ENCODE peak calls at places on chromosomes 11 and 22, in five cellular contexts. One of them, this sample, is unnamed.

GRCh38 chr11:19555266-19555665 is 157.4 kb upstream of the NAV2 start:
- DNase-seq in uterus: no peak
- DNase-seq in fibroblast of lung: no peak
- DNase-seq in brain microvascular endothelial cell: no peak
- DNase-seq in foreskin fibroblast: no peak
- DNase-seq in this sample: no peak

GRCh38 chr22:27876684-27877083 is 42.4 kb downstream of the PITPNB start:
- DNase-seq in fibroblast of lung: no peak
- DNase-seq in uterus: no peak
- DNase-seq in brain microvascular endothelial cell: peak; percentile 51
- DNase-seq in foreskin fibroblast: no peak
- DNase-seq in this sample: peak; percentile 82

GRCh38 chr11:64242920-64243854 is 2.3 kb downstream of the FKBP2 start:
- DNase-seq in uterus: no peak
- DNase-seq in brain microvascular endothelial cell: no peak
- DNase-seq in foreskin fibroblast: no peak
- DNase-seq in fibroblast of lung: no peak
- DNase-seq in this sample: no peak

GRCh38 chr11:65491614-65492386 is 7.0 kb upstream of the MALAT1 start:
- DNase-seq in foreskin fibroblast: peak; percentile 94
- DNase-seq in fibroblast of lung: peak; percentile 94
- DNase-seq in uterus: no peak
- DNase-seq in brain microvascular endothelial cell: peak; percentile 93
- DNase-seq in this sample: peak; percentile 87

GRCh38 chr11:133984828-133985227 is 28.1 kb upstream of the IGSF9B start:
- DNase-seq in uterus: no peak
- DNase-seq in brain microvascular endothelial cell: no peak
- DNase-seq in foreskin fibroblast: no peak
- DNase-seq in fibroblast of lung: no peak
- DNase-seq in this sample: no peak

GRCh38 chr11:64858467-64859401 is 14.3 kb upstream of the CDC42BPG start:
- DNase-seq in fibroblast of lung: no peak
- DNase-seq in foreskin fibroblast: no peak
- DNase-seq in brain microvascular endothelial cell: no peak
- DNase-seq in uterus: no peak
- DNase-seq in this sample: no peak

GRCh38 chr11:101254037-101254436 is 124.4 kb upstream of the PGR start:
- DNase-seq in foreskin fibroblast: no peak
- DNase-seq in uterus: no peak
- DNase-seq in brain microvascular endothelial cell: no peak
- DNase-seq in fibroblast of lung: no peak
- DNase-seq in this sample: no peak

GRCh38 chr11:80855975-80856524 is 1415.2 kb upstream of the TENM4 start:
- DNase-seq in foreskin fibroblast: peak; percentile 21
- DNase-seq in fibroblast of lung: peak; percentile 82
- DNase-seq in brain microvascular endothelial cell: peak; percentile 38
- DNase-seq in uterus: no peak
- DNase-seq in this sample: peak; percentile 69

GRCh38 chr11:64568584-64569140 is 22.4 kb upstream of the SLC22A12 start:
- DNase-seq in fibroblast of lung: no peak
- DNase-seq in foreskin fibroblast: no peak
- DNase-seq in uterus: no peak
- DNase-seq in brain microvascular endothelial cell: no peak
- DNase-seq in this sample: no peak

GRCh38 chr22:30922151-30922611 is 46.4 kb downstream of the MORC2 start:
- DNase-seq in brain microvascular endothelial cell: peak; percentile 11
- DNase-seq in foreskin fibroblast: peak; percentile 81
- DNase-seq in uterus: peak; percentile 65
- DNase-seq in fibroblast of lung: peak; percentile 69
- DNase-seq in this sample: peak; percentile 45

GRCh38 chr11:122115520-122116343 is at the start of gene BLID:
- DNase-seq in foreskin fibroblast: peak; percentile 66
- DNase-seq in fibroblast of lung: peak; percentile 44
- DNase-seq in uterus: peak; percentile 52
- DNase-seq in brain microvascular endothelial cell: peak; percentile 60
- DNase-seq in this sample: peak; percentile 77

GRCh38 chr11:2868604-2869526 is 16.7 kb downstream of the CDKN1C start:
- DNase-seq in uterus: no peak
- DNase-seq in foreskin fibroblast: no peak
- DNase-seq in brain microvascular endothelial cell: no peak
- DNase-seq in fibroblast of lung: no peak
- DNase-seq in this sample: no peak

GRCh38 chr11:116226731-116227130 is 546.1 kb downstream of the BUD13 start:
- DNase-seq in brain microvascular endothelial cell: no peak
- DNase-seq in foreskin fibroblast: no peak
- DNase-seq in fibroblast of lung: no peak
- DNase-seq in uterus: no peak
- DNase-seq in this sample: no peak

GRCh38 chr11:62543680-62544444 is 2.7 kb downstream of the AHNAK start:
- DNase-seq in brain microvascular endothelial cell: no peak
- DNase-seq in fibroblast of lung: no peak
- DNase-seq in uterus: no peak
- DNase-seq in foreskin fibroblast: peak; percentile 48
- DNase-seq in this sample: no peak

GRCh38 chr11:62546244-62546936 is at the start of gene AHNAK:
- DNase-seq in brain microvascular endothelial cell: no peak
- DNase-seq in fibroblast of lung: peak; percentile 62
- DNase-seq in uterus: peak; percentile 84
- DNase-seq in foreskin fibroblast: peak; percentile 93
- DNase-seq in this sample: peak; percentile 67

GRCh38 chr11:62542750-62543567 is 3.6 kb downstream of the AHNAK start:
- DNase-seq in fibroblast of lung: peak; percentile 81
- DNase-seq in uterus: peak; percentile 86
- DNase-seq in brain microvascular endothelial cell: peak; percentile 55
- DNase-seq in foreskin fibroblast: peak; percentile 95
- DNase-seq in this sample: peak; percentile 74

GRCh38 chr11:62545437-62546243 is 966 bp downstream of the AHNAK start:
- DNase-seq in fibroblast of lung: peak; percentile 93
- DNase-seq in uterus: peak; percentile 97
- DNase-seq in brain microvascular endothelial cell: peak; percentile 87
- DNase-seq in foreskin fibroblast: peak; percentile 97
- DNase-seq in this sample: peak; percentile 93

DNA sequence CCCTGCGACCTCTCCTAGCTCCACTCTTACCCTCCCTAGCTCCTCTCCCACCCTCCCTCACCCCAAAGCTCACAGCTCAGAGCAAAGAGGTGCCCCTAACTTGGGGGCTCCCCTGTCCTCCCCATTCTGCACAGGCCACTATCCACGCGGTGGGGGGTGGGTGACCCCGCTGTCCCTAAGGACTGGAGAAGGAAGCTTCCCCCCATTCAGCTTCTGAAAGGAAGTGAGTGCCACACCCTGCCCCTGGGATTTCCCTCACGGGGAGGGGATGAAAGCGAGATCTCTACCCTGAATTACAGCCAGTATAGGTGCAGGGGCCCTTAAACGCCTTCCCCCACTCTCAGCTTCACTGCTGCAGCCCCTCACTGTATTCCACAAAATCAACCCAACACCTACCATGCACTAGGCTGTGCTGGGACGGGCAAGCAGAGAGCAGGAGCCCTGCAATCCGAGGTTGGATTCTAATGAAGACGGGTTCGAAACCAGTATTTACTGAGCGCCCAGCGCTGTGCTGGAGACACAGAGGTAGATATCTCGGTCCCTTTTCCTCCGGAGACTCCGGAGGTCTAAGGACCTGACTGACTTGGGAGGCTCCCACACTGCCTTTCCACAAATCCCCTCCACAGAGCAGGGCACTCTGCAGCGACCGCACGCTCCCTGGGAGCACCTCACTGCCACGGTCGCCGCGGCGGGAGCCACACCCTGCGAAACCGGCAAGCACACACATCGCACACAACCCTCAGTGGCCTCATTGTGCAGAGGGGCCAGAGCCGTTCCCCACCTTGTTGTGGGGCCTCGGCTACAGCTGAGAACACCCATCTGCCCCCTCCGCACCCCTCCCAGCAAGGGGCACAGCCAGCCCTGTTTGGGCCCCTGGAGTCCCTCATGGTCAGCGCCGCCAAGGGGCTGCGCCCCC is 1.8 kb downstream of the AHNAK start:
- DNase-seq in fibroblast of lung: no peak
- DNase-seq in uterus: no peak
- DNase-seq in brain microvascular endothelial cell: no peak
- DNase-seq in foreskin fibroblast: peak; percentile 53
- DNase-seq in this sample: no peak
- TF ChIP-seq CTCF in fibroblast of lung: no peak
- TF ChIP-seq CTCF in uterus: no peak
- TF ChIP-seq CTCF in brain microvascular endothelial cell: no peak
- TF ChIP-seq CTCF in foreskin fibroblast: no peak
- TF ChIP-seq CTCF in this sample: no peak

GRCh38 chr22:24834845-24835570 is 29.0 kb downstream of the SGSM1 start:
- DNase-seq in uterus: no peak
- DNase-seq in foreskin fibroblast: peak; percentile 8
- DNase-seq in brain microvascular endothelial cell: no peak
- DNase-seq in fibroblast of lung: peak; percentile 16
- DNase-seq in this sample: peak; percentile 31
- TF ChIP-seq CTCF in uterus: no peak
- TF ChIP-seq CTCF in foreskin fibroblast: no peak
- TF ChIP-seq CTCF in brain microvascular endothelial cell: peak; percentile 32
- TF ChIP-seq CTCF in fibroblast of lung: no peak
- TF ChIP-seq CTCF in this sample: peak; percentile 42

DNA sequence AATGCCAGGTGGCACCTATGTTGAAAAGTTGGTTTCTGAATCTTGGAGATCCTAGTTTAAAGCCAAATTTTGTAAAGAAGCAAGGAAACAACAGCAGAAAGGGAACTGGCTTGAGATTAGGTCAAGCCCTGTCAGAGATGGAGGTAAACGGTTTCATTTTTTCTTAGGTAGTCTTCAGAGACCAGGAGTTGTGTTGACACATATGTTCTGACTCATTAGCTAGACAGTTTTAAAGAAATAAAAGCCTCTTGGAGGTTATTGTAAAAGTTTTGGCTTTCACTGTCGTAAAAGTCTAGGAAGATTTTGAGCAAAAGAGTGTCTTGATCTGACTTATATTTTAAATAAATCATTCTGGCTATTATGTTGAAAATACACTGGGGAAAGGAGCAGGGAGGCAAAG is 151.5 kb upstream of the CTSC start:
- DNase-seq in foreskin fibroblast: peak; percentile 32
- DNase-seq in uterus: no peak
- DNase-seq in brain microvascular endothelial cell: no peak
- DNase-seq in fibroblast of lung: no peak
- DNase-seq in this sample: peak; percentile 50
- TF ChIP-seq CTCF in foreskin fibroblast: no peak
- TF ChIP-seq CTCF in uterus: no peak
- TF ChIP-seq CTCF in brain microvascular endothelial cell: no peak
- TF ChIP-seq CTCF in fibroblast of lung: no peak
- TF ChIP-seq CTCF in this sample: no peak

GRCh38 chr11:88152381-88152780 is 22.9 kb downstream of the RAB38 start:
- DNase-seq in brain microvascular endothelial cell: no peak
- DNase-seq in foreskin fibroblast: peak; percentile 23
- DNase-seq in fibroblast of lung: peak; percentile 45
- DNase-seq in uterus: no peak
- DNase-seq in this sample: peak; percentile 34
- TF ChIP-seq CTCF in brain microvascular endothelial cell: no peak
- TF ChIP-seq CTCF in foreskin fibroblast: no peak
- TF ChIP-seq CTCF in fibroblast of lung: no peak
- TF ChIP-seq CTCF in uterus: no peak
- TF ChIP-seq CTCF in this sample: no peak

DNA sequence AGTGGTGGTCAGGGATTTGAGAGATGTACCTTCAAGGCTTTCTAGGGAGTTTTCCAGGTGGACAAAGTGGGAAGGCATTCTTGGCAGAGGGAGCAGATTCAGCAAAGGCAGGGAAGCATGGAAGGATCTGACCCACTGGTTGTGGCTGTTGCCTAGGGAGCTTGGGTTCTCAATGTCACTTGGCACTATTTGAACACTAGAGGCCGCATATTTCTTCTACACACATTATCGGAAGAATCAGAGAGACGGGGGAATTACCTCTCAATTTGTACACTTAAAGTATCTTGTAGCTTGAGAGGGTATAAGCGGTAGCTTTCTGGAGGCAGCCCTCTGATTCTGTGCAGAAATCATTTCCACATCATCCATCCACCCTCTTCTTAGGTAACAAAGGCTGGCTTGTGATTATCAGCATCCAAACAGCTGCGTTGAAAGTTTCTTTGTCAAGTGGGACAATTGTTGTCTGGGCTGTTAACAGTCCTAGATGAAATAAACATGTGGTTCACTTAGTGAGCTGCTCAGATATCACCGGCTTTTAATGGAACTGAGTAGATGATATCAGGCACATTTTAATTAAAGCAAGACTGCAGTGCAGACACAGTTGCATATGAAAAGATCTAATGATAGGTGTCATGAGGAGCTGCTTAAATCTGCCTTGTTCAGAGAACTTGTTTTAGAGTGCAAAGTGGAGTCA is 2.6 kb downstream of the NELL1 start:
- DNase-seq in uterus: no peak
- DNase-seq in foreskin fibroblast: no peak
- DNase-seq in fibroblast of lung: no peak
- DNase-seq in brain microvascular endothelial cell: no peak
- DNase-seq in this sample: peak; percentile 4
- TF ChIP-seq CTCF in uterus: no peak
- TF ChIP-seq CTCF in foreskin fibroblast: no peak
- TF ChIP-seq CTCF in fibroblast of lung: no peak
- TF ChIP-seq CTCF in brain microvascular endothelial cell: peak; percentile 29
- TF ChIP-seq CTCF in this sample: peak; percentile 29

GRCh38 chr11:72534859-72535547 is 100.7 kb upstream of the CLPB start:
- DNase-seq in fibroblast of lung: no peak
- DNase-seq in uterus: no peak
- DNase-seq in foreskin fibroblast: peak; percentile 31
- DNase-seq in brain microvascular endothelial cell: no peak
- DNase-seq in this sample: peak; percentile 23
- TF ChIP-seq CTCF in fibroblast of lung: peak; percentile 8
- TF ChIP-seq CTCF in uterus: no peak
- TF ChIP-seq CTCF in foreskin fibroblast: peak; percentile 19
- TF ChIP-seq CTCF in brain microvascular endothelial cell: peak; percentile 39
- TF ChIP-seq CTCF in this sample: peak; percentile 38